ENCODE peak calls at places on chromosomes 1 and 21, in eight cellular contexts. R is K562, Z is fibroblast of lung, X is breast epithelium, C is HL-60, W is stomach, P is mesenchymal stem cell, S is OCI-LY7. F is an unnamed sample.

GRCh38 chr1:106699436-106699835 is 357.0 kb upstream of the PRMT6 start:
- DNase-seq in R (no peak), Z (peak), X (no peak), C (no peak), W (no peak), P (no peak), S (no peak), F (no peak)

GRCh38 chr1:5571861-5572401 is 420.3 kb downstream of the NPHP4 start:
- DNase-seq in R (no peak), Z (no peak), X (no peak), C (no peak), W (no peak), P (no peak), S (no peak), F (no peak)

GRCh38 chr1:98077691-98078090 is 156.9 kb upstream of the DPYD start:
- DNase-seq in R (no peak), Z (no peak), X (no peak), C (no peak), W (no peak), P (no peak), S (no peak), F (no peak)

GRCh38 chr1:183983371-183984105 is 54.0 kb downstream of the COLGALT2 start:
- DNase-seq in R (no peak), Z (peak), X (no peak), C (no peak), W (no peak), P (no peak), S (no peak), F (no peak)

GRCh38 chr1:184110253-184111204 is 59.0 kb downstream of the TSEN15 start:
- DNase-seq in R (no peak), Z (no peak), X (no peak), C (no peak), W (no peak), P (no peak), S (no peak), F (no peak)

GRCh38 chr1:63223426-63223825 is 98.9 kb upstream of the FOXD3 start:
- DNase-seq in R (no peak), Z (no peak), X (no peak), C (no peak), W (no peak), P (no peak), S (no peak), F (no peak)

GRCh38 chr1:156750932-156751723 is at the start of gene HDGF:
- DNase-seq in R (peak), Z (peak), X (peak), C (peak), W (peak), P (peak), S (peak), F (peak)

GRCh38 chr1:66542811-66543767 is 9.1 kb downstream of the SGIP1 start:
- DNase-seq in R (no peak), Z (peak), X (peak), C (no peak), W (peak), P (peak), S (no peak), F (peak)

GRCh38 chr1:151199860-151200581 is 1.7 kb downstream of the PIP5K1A start:
- DNase-seq in R (no peak), Z (peak), X (no peak), C (no peak), W (no peak), P (peak), S (peak), F (peak)

GRCh38 chr1:193299038-193299437 is 112.6 kb upstream of the B3GALT2 start:
- DNase-seq in R (no peak), Z (no peak), X (no peak), C (no peak), W (no peak), P (no peak), S (no peak), F (no peak)

GRCh38 chr1:53765656-53766055 is 26.7 kb upstream of the GLIS1 start:
- DNase-seq in R (no peak), Z (peak), X (no peak), C (no peak), W (no peak), P (peak), S (no peak), F (no peak)

GRCh38 chr1:24463756-24464377 is 38.8 kb upstream of the RCAN3 start:
- DNase-seq in R (no peak), Z (no peak), X (no peak), C (no peak), W (no peak), P (no peak), S (no peak), F (no peak)
- H3K27ac ChIP-seq in R (no peak), Z (no peak), X (no peak), C (no peak), W (no peak), P (no peak), S (no peak), F (no peak)

GRCh38 chr1:197919523-197920301 is 2.5 kb downstream of the LHX9 start:
- DNase-seq in R (no peak), Z (no peak), X (no peak), C (no peak), W (no peak), P (no peak), S (no peak), F (no peak)

GRCh38 chr1:197917813-197918646 is 858 bp downstream of the LHX9 start:
- DNase-seq in R (no peak), Z (no peak), X (no peak), C (no peak), W (no peak), P (peak), S (no peak), F (peak)

GRCh38 chr1:197915797-197916686 is 1.1 kb upstream of the LHX9 start:
- DNase-seq in R (peak), Z (peak), X (no peak), C (no peak), W (no peak), P (peak), S (no peak), F (peak)

GRCh38 chr1:197918815-197919522 is 1.8 kb downstream of the LHX9 start:
- DNase-seq in R (no peak), Z (no peak), X (no peak), C (no peak), W (no peak), P (no peak), S (no peak), F (no peak)

DNA sequence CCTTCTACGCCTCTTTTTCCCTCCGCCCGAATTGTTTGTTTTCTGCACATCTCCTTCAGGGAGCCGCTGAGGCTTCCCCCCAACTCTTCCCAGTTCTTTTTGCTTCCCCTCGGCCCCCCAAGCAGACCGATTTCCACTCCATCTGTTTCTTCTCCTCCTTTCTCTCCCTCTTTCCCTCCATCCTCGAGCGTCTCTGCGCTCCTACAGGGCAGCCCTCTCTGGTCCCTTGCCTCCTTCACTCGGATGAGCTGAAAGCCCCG is 311 bp downstream of the LHX9 start:
- DNase-seq in R (no peak), Z (no peak), X (no peak), C (no peak), W (no peak), P (no peak), S (no peak), F (no peak)
- H3K27ac ChIP-seq in R (no peak), Z (no peak), X (no peak), C (no peak), W (no peak), P (no peak), S (no peak), F (peak)

GRCh38 chr1:91583326-91583755 is 82.7 kb downstream of the CDC7 start:
- DNase-seq in R (no peak), Z (peak), X (no peak), C (no peak), W (no peak), P (peak), S (no peak), F (no peak)
- H3K27ac ChIP-seq in R (no peak), Z (peak), X (peak), C (no peak), W (peak), P (peak), S (no peak), F (no peak)

DNA sequence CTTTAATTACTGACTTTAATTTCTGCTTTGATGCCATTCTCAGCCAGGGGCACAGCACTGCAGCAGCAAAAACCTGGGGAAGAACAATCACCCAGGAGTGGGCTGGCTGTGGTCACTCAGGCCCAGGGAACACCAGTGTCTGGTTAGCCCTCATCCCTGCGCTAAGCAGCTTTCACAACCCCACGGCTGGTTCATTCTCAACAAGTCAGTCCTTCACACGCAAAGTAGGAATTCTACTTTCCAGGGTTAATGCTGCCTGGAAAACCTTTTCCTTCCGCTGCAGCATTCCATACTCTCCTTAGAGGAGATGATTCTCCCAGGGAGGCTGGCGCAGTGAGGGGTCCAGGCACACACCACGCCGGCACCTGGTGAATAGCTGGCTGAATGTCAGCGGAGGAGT is 24.3 kb upstream of the KCNE1 start:
- DNase-seq in R (no peak), Z (no peak), X (no peak), C (no peak), W (no peak), P (peak), S (no peak), F (no peak)
- H3K27ac ChIP-seq in R (no peak), Z (no peak), X (no peak), C (no peak), W (no peak), P (peak), S (no peak), F (no peak)

GRCh38 chr21:15241997-15242767 is 177.4 kb upstream of the NRIP1 start:
- DNase-seq in R (no peak), Z (no peak), X (no peak), C (no peak), W (no peak), P (no peak), S (no peak), F (peak)

GRCh38 chr21:15240846-15241245 is 176.0 kb upstream of the NRIP1 start:
- DNase-seq in R (no peak), Z (peak), X (no peak), C (no peak), W (no peak), P (no peak), S (no peak), F (no peak)

GRCh38 chr21:15242906-15243305 is 178.1 kb upstream of the NRIP1 start:
- DNase-seq in R (no peak), Z (no peak), X (no peak), C (no peak), W (no peak), P (no peak), S (no peak), F (no peak)

GRCh38 chr21:15247613-15248012 is 182.8 kb upstream of the NRIP1 start:
- DNase-seq in R (no peak), Z (no peak), X (no peak), C (no peak), W (no peak), P (no peak), S (no peak), F (no peak)

GRCh38 chr21:15243356-15243755 is 178.6 kb upstream of the NRIP1 start:
- DNase-seq in R (no peak), Z (no peak), X (no peak), C (no peak), W (no peak), P (no peak), S (no peak), F (no peak)
- H3K27ac ChIP-seq in R (no peak), Z (no peak), X (no peak), C (no peak), W (no peak), P (no peak), S (no peak), F (no peak)

GRCh38 chr1:96411006-96411405 is 310.6 kb upstream of the PTBP2 start:
- DNase-seq in R (no peak), Z (no peak), X (no peak), C (no peak), W (no peak), P (no peak), S (no peak), F (no peak)

GRCh38 chr1:96414598-96414997 is 307.0 kb upstream of the PTBP2 start:
- DNase-seq in R (no peak), Z (no peak), X (no peak), C (no peak), W (no peak), P (no peak), S (no peak), F (no peak)

GRCh38 chr1:96416690-96417444 is 304.7 kb upstream of the PTBP2 start:
- DNase-seq in R (no peak), Z (peak), X (no peak), C (no peak), W (no peak), P (peak), S (no peak), F (no peak)

GRCh38 chr1:96418969-96419368 is 302.6 kb upstream of the PTBP2 start:
- DNase-seq in R (no peak), Z (peak), X (no peak), C (no peak), W (no peak), P (no peak), S (no peak), F (no peak)

DNA sequence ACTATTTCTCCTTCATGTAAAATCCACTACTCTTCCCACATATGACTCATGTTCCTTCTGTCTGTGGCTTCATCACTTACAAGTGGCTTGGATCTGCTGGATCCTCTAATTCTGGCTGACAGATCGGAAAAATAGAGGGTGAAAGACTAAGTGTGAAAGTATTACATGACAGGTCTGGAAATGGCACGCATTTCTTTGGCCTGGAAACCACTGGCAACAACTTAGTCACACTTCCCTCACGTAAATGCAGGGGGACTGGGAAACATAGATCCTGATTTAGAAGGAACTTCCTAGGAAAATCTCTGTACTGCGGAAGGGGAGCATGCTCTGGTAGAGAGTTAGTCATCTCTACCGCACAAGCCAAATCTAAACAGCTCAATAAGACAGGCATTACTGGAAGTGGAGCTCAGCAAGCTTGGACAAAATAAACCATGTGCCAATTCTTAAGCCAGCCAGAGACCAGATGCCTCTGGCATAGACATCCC is 305.4 kb upstream of the PTBP2 start:
- DNase-seq in R (no peak), Z (peak), X (no peak), C (no peak), W (no peak), P (peak), S (no peak), F (no peak)
- H3K27ac ChIP-seq in R (no peak), Z (peak), X (peak), C (no peak), W (peak), P (peak), S (no peak), F (no peak)

GRCh38 chr1:219661464-219662092 is 48.7 kb upstream of the ZC3H11B start:
- DNase-seq in R (no peak), Z (no peak), X (no peak), C (no peak), W (no peak), P (no peak), S (no peak), F (no peak)
- H3K27ac ChIP-seq in R (no peak), Z (no peak), X (no peak), C (no peak), W (no peak), P (no peak), S (no peak), F (no peak)

DNA sequence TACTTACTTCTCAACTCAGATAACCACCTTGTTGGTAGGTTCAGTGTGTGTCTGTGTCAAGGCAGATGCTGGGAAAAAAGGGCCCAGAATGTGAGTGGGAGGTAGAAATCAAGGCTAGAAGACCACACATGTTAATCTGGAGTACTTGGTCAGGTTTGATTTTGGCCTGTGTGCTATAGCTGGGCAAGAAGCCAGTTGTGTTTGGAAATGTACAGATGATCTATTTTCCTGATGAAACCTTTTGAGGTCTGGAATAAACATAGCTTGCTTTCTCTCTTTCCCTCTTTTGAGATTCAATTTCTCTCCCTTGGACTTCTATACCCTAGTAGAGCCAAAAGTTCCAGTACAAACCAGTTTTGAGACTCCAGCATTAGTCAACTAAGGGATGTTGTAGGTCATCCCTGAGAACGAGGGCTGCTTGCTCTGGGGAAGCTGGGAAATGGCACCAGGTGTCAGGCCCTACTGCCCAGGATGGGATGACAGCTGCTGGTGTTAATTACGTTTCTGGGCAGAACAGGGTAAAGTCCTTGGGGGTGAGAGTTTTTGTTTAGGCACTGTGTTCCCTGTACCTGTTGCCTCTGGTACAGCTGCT is 15.8 kb downstream of the MAPKAPK2 start:
- DNase-seq in R (peak), Z (peak), X (no peak), C (no peak), W (no peak), P (peak), S (no peak), F (no peak)
- H3K27ac ChIP-seq in R (no peak), Z (peak), X (peak), C (peak), W (peak), P (no peak), S (no peak), F (peak)